ENCODE peak calls at places on chromosomes 3 and 15, in seven cellular contexts. Y, G, F, A, J, W and V are unnamed samples.
A peak's percentile ranks its signal among the peaks of the same experiment; 100 is the strongest.

GRCh38 chr3:128800241-128801187 is 74.5 kb downstream of the RAB7A start:
- DNase-seq in Y (peak; percentile 56), G (no peak), F (no peak), A (no peak), J (no peak), W (no peak), V (no peak)

GRCh38 chr3:28916713-28917499 is 364.0 kb upstream of the RBMS3 start:
- DNase-seq in Y (no peak), G (peak; percentile 42), F (no peak), A (peak; percentile 87), J (peak; percentile 48), W (peak; percentile 2), V (peak; percentile 85)

GRCh38 chr3:195877767-195878423 is 30.5 kb downstream of the TNK2 start:
- DNase-seq in Y (no peak), G (no peak), F (no peak), A (no peak), J (no peak), W (no peak), V (no peak)

GRCh38 chr15:91849749-91850161 is 3.8 kb upstream of the SLCO3A1 start:
- DNase-seq in Y (no peak), G (no peak), F (no peak), A (peak; percentile 73), J (peak; percentile 26), W (no peak), V (peak; percentile 67)

GRCh38 chr3:143146875-143147274 is 27.3 kb downstream of the CHST2 start:
- DNase-seq in Y (no peak), G (no peak), F (no peak), A (no peak), J (no peak), W (no peak), V (no peak)

GRCh38 chr3:33908209-33908851 is 109.9 kb downstream of the PDCD6IP start:
- DNase-seq in Y (no peak), G (no peak), F (no peak), A (no peak), J (no peak), W (no peak), V (no peak)

GRCh38 chr3:76429536-76430177 is 610.2 kb upstream of the ROBO2 start:
- DNase-seq in Y (no peak), G (no peak), F (no peak), A (no peak), J (no peak), W (no peak), V (no peak)

GRCh38 chr15:80418892-80419537 is 14.8 kb downstream of the ARNT2 start:
- DNase-seq in Y (no peak), G (no peak), F (no peak), A (peak; percentile 83), J (peak; percentile 69), W (peak; percentile 45), V (peak; percentile 51)

GRCh38 chr3:177145954-177146353 is 51.3 kb downstream of the TBL1XR1 start:
- DNase-seq in Y (no peak), G (no peak), F (no peak), A (no peak), J (no peak), W (no peak), V (no peak)

GRCh38 chr3:4138150-4138783 is 164.9 kb upstream of the SETMAR start:
- DNase-seq in Y (no peak), G (no peak), F (no peak), A (no peak), J (no peak), W (no peak), V (no peak)

GRCh38 chr3:105613120-105613519 is 246.4 kb downstream of the ALCAM start:
- DNase-seq in Y (no peak), G (no peak), F (no peak), A (peak; percentile 29), J (peak; percentile 26), W (no peak), V (peak; percentile 3)

GRCh38 chr15:101368868-101369642 is 74.0 kb upstream of the SNRPA1 start:
- DNase-seq in Y (no peak), G (no peak), F (no peak), A (no peak), J (no peak), W (no peak), V (no peak)

GRCh38 chr3:115986555-115987207 is 363.4 kb downstream of the GAP43 start:
- DNase-seq in Y (no peak), G (no peak), F (no peak), A (peak; percentile 62), J (peak; percentile 47), W (peak; percentile 29), V (peak; percentile 65)